ENCODE peak calls at places on chromosomes 7 and 10, in four cellular contexts. O is Caki2; I is endothelial cell; T is activated CD8-positive, alpha-beta memory T cell treated with anti-CD3 and anti-CD28 coated beads, Interleukin-2, amount 50 U/mL, for 4 hours. R is an unnamed sample.
A peak's percentile ranks its signal among the peaks of the same experiment; 100 is the strongest.

GRCh38 chr7:151079199-151079910 is 1.3 kb downstream of the FASTK start:
- DNase-seq in T (no peak), O (no peak), I (no peak), R (no peak)

GRCh38 chr10:37124532-37124931 is 866 bp upstream of the ANKRD30A start:
- DNase-seq in I (no peak), O (no peak), T (no peak), R (no peak)

GRCh38 chr7:92133133-92133736 is 1.0 kb downstream of the CYP51A1 start:
- DNase-seq in T (no peak), O (no peak), I (no peak), R (no peak)

GRCh38 chr7:31603076-31603475 is 83.9 kb upstream of the PPP1R17 start:
- DNase-seq in T (no peak), O (no peak), I (no peak), R (no peak)

GRCh38 chr10:14653271-14654161 is 121.2 kb downstream of the FAM107B start:
- DNase-seq in T (no peak), I (peak; percentile 31), O (peak; percentile 89), R (peak; percentile 91)

GRCh38 chr10:50503661-50504320 is 120.0 kb downstream of the SGMS1 start:
- DNase-seq in I (no peak), T (no peak), O (no peak), R (no peak)

GRCh38 chr10:126059101-126059826 is 162.9 kb downstream of the FANK1 start:
- DNase-seq in O (no peak), T (no peak), I (no peak), R (peak; percentile 35)

GRCh38 chr10:98063740-98064027 is 33.3 kb upstream of the CRTAC1 start:
- DNase-seq in T (no peak), I (no peak), O (no peak), R (no peak)

GRCh38 chr7:73342645-73343044 is 14.7 kb downstream of the FKBP6 start:
- DNase-seq in O (peak; percentile 32), T (no peak), I (peak; percentile 25), R (peak; percentile 11)

GRCh38 chr10:49620286-49620810 is 6.5 kb downstream of the CHAT start:
- DNase-seq in O (no peak), I (no peak), T (no peak), R (no peak)

GRCh38 chr10:1735562-1735961 is 1.8 kb downstream of the ADARB2 start:
- DNase-seq in T (no peak), O (no peak), I (no peak), R (no peak)

GRCh38 chr7:4302203-4302905 is 379.7 kb upstream of the FOXK1 start:
- DNase-seq in I (no peak), O (no peak), T (no peak), R (no peak)

GRCh38 chr10:63554666-63555065 is 33.5 kb downstream of the REEP3 start:
- DNase-seq in O (peak; percentile 50), T (peak; percentile 52), I (no peak), R (peak; percentile 39)

GRCh38 chr10:125217986-125218675 is 57.8 kb upstream of the CTBP2 start:
- DNase-seq in I (no peak), O (no peak), T (no peak), R (no peak)

GRCh38 chr7:14902589-14902963 is at the start of gene DGKB:
- DNase-seq in I (peak; percentile 14), T (no peak), O (no peak), R (no peak)

GRCh38 chr10:51667992-51668689 is 31.3 kb downstream of the CSTF2T start:
- DNase-seq in T (no peak), I (no peak), O (no peak), R (peak; percentile 7)

GRCh38 chr10:120477723-120478270 is 20.8 kb downstream of the PLPP4 start:
- DNase-seq in T (no peak), O (no peak), I (no peak), R (no peak)

R was measured in kidney glomerular epithelial cell.